ENCODE peak calls at places on chromosomes 12 and 14, in nine cellular contexts. Z is tibial artery, X is mucosa of descending colon, A is fibroblast of lung, O is GM12865, B is A549, V is AG10803, Y is ovary, L is cardiac muscle cell. C is an unnamed sample.

GRCh38 chr12:71602745-71603577 is 60.7 kb downstream of the ZFC3H1 start:
- DNase-seq in O (no peak), Y (no peak), X (no peak), A (no peak), Z (no peak), V (no peak), L (no peak), B (no peak), C (no peak)

GRCh38 chr14:34874386-34875030 is 652 bp downstream of the BAZ1A start:
- DNase-seq in Z (peak), O (peak), A (peak), L (peak), B (peak), V (peak), Y (peak), X (peak), C (no peak)

GRCh38 chr12:5395443-5396401 is 36.2 kb upstream of the NTF3 start:
- DNase-seq in O (no peak), L (no peak), X (peak), B (no peak), Y (no peak), A (no peak), Z (no peak), V (no peak), C (no peak)

GRCh38 chr12:67501362-67501761 is 147.2 kb upstream of the DYRK2 start:
- DNase-seq in Z (no peak), Y (no peak), A (no peak), B (no peak), O (no peak), X (no peak), L (no peak), V (no peak), C (no peak)

GRCh38 chr12:100795193-100796179 is 910 bp downstream of the ANO4 start:
- DNase-seq in O (no peak), Y (no peak), Z (no peak), A (no peak), B (no peak), X (no peak), V (no peak), L (no peak), C (no peak)

GRCh38 chr14:72613975-72614319 is 280.0 kb downstream of the DPF3 start:
- DNase-seq in O (no peak), X (no peak), A (no peak), Z (no peak), L (no peak), Y (no peak), V (no peak), B (no peak), C (no peak)

GRCh38 chr12:93453633-93454032 is 11.9 kb upstream of the UBE2N start:
- DNase-seq in Y (no peak), X (no peak), A (no peak), V (peak), Z (no peak), B (no peak), L (no peak), O (no peak), C (no peak)

GRCh38 chr14:68576496-68577244 is 216.2 kb downstream of the ZFP36L1 start:
- DNase-seq in L (no peak), Y (no peak), O (no peak), V (peak), A (peak), Z (peak), X (no peak), B (peak), C (no peak)

GRCh38 chr14:42469637-42470426 is 863.2 kb downstream of the LRFN5 start:
- DNase-seq in A (peak), Y (no peak), B (peak), L (no peak), O (peak), V (no peak), Z (no peak), X (no peak), C (no peak)

GRCh38 chr14:50237448-50237847 is 6.1 kb upstream of the SOS2 start:
- DNase-seq in L (no peak), O (peak), Y (no peak), B (no peak), X (no peak), V (no peak), Z (no peak), A (no peak), C (no peak)

GRCh38 chr12:57605308-57606015 is 838 bp downstream of the DTX3 start:
- DNase-seq in V (peak), Y (no peak), B (no peak), O (no peak), X (no peak), Z (no peak), L (peak), A (no peak), C (no peak)

GRCh38 chr12:110756611-110757010 is 13.9 kb upstream of the PPP1CC start:
- DNase-seq in Y (no peak), B (no peak), A (no peak), L (no peak), X (no peak), O (no peak), V (peak), Z (no peak), C (no peak)

GRCh38 chr12:96981053-96981452 is 74.0 kb downstream of the NEDD1 start:
- DNase-seq in B (no peak), V (peak), A (peak), X (no peak), L (no peak), Z (no peak), Y (no peak), O (no peak), C (no peak)

GRCh38 chr12:123427036-123427769 is 9.3 kb downstream of the RILPL2 start:
- DNase-seq in X (no peak), O (peak), B (no peak), L (no peak), Z (no peak), A (no peak), Y (no peak), V (no peak), C (no peak)

GRCh38 chr12:92065018-92065499 is 80.6 kb downstream of the BTG1 start:
- DNase-seq in L (no peak), Y (no peak), A (peak), V (peak), X (no peak), O (peak), Z (no peak), B (peak), C (no peak)

DNA sequence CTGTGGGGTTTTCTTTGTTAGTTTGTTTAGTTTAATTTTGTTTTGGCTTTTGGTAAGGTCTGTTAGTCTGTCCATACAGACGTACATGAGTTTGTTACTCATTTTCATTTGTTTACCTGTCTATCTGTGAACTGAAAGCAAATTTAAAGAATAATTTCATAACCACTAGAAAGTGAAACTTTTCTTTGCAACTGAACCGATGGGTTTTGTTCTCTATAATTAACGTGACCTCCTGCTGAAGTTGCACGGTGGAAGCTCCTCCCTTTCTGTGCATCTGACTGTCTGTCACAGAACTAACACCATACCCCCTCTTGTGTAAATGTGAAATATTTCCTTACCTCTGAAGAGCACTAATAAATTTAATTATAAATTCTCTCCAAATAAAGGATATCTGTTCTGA is 595.5 kb downstream of the GALC start:
- DNase-seq in A (no peak), L (no peak), B (no peak), Y (no peak), Z (no peak), X (no peak), O (peak), V (no peak), C (no peak)
- TF ChIP-seq CTCF in A (no peak), L (no peak), B (no peak), Y (no peak), Z (no peak), X (no peak), O (no peak), V (no peak), C (no peak)

GRCh38 chr12:40106655-40107054 is 774 bp upstream of the SLC2A13 start:
- DNase-seq in O (no peak), Y (no peak), A (no peak), V (no peak), Z (no peak), X (no peak), B (no peak), L (no peak), C (no peak)
- H3K4me3 ChIP-seq in O (no peak), Y (peak), A (peak), V (no peak), Z (peak), X (no peak), B (no peak), L (no peak), C (peak)

GRCh38 chr14:23951590-23952143 is 1.9 kb upstream of the DHRS4 start:
- DNase-seq in L (no peak), B (no peak), V (no peak), A (no peak), O (no peak), Y (no peak), X (peak), Z (no peak), C (no peak)
- TF ChIP-seq CTCF in L (peak), B (no peak), V (peak), A (peak), O (no peak), Y (no peak), X (no peak), Z (no peak), C (no peak)

DNA sequence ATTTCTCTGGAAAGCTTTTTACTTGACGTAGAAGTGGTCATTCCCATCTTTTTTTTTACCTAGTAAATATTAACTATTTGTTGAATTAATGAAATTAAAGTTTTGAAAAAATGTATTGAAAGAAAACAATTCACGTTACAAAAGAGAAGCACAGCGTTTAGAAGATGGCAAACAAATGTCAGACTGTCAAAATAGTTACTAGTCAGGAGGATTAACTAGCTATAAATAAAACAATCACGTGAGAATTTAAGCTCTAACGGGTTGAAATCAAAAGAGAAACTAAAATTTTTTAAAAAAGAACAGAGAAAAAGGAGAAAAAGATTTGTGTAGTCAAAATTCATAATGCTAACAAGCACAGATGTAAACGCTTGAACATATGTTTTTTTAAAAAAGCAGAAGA is 26.4 kb downstream of the DDHD1 start:
- DNase-seq in L (no peak), Z (no peak), B (no peak), V (no peak), Y (no peak), O (no peak), X (no peak), A (peak), C (no peak)
- H3K4me3 ChIP-seq in L (no peak), Z (peak), B (no peak), V (peak), Y (peak), O (peak), X (no peak), A (peak), C (no peak)

GRCh38 chr14:22221508-22221907 is 367.5 kb downstream of the DAD1 start:
- DNase-seq in B (peak), Z (no peak), O (peak), Y (no peak), V (peak), A (peak), X (no peak), L (no peak), C (no peak)
- TF ChIP-seq CTCF in B (peak), Z (peak), O (peak), Y (no peak), V (peak), A (peak), X (no peak), L (peak), C (no peak)

GRCh38 chr14:100904307-100905019 is 941 bp upstream of the RTL1 start:
- DNase-seq in A (no peak), V (no peak), Z (no peak), X (no peak), O (no peak), L (peak), Y (peak), B (no peak), C (no peak)

GRCh38 chr14:100905166-100905565 is 1.6 kb upstream of the RTL1 start:
- DNase-seq in L (no peak), Y (no peak), V (no peak), O (no peak), X (no peak), Z (no peak), A (no peak), B (no peak), C (no peak)

GRCh38 chr14:100902295-100902694 is 1.2 kb downstream of the RTL1 start:
- DNase-seq in O (no peak), X (no peak), L (peak), V (no peak), A (no peak), B (peak), Y (no peak), Z (peak), C (no peak)

GRCh38 chr14:100902792-100903191 is 730 bp downstream of the RTL1 start:
- DNase-seq in Z (peak), A (no peak), L (peak), B (no peak), O (no peak), V (no peak), Y (no peak), X (no peak), C (no peak)

GRCh38 chr14:100903672-100904185 is at the start of gene RTL1:
- DNase-seq in V (no peak), Z (peak), X (no peak), Y (no peak), A (no peak), B (no peak), O (no peak), L (no peak), C (no peak)
- H3K4me3 ChIP-seq in V (no peak), Z (no peak), X (no peak), Y (no peak), A (no peak), B (no peak), O (no peak), L (peak), C (no peak)

GRCh38 chr14:47678157-47678556 is 2.8 kb upstream of the MDGA2 start:
- DNase-seq in X (no peak), L (peak), Z (no peak), Y (no peak), B (no peak), V (no peak), A (no peak), O (no peak), C (no peak)

GRCh38 chr14:47675489-47676300 is at the start of gene MDGA2:
- DNase-seq in A (no peak), Z (no peak), L (peak), O (no peak), X (peak), Y (no peak), B (peak), V (no peak), C (no peak)

GRCh38 chr14:47675239-47675488 is 241 bp downstream of the MDGA2 start:
- DNase-seq in V (no peak), O (no peak), L (no peak), X (no peak), A (no peak), Y (no peak), B (no peak), Z (no peak), C (no peak)

GRCh38 chr14:47676301-47676617 is 854 bp upstream of the MDGA2 start:
- DNase-seq in A (no peak), B (no peak), X (no peak), V (no peak), Y (no peak), Z (no peak), O (no peak), L (no peak), C (no peak)

DNA sequence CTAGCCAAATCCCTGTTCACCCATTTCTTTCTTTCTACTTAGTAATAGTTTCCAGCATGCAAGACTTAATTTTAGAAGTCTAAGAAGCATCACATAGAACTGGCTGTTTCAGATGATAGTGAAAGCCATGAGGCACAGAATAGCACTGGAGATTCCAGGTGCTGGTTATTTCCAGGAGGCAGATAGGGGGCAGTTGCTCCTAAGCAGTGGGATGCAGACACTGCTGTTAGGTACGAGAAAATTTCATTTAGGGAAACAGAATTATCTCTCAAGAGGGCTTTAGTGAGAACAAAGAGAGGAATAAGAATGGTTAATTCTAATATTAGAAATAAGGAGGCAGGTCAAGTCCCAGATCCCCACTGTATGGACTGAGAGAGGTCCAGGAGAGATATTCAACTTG is 3.6 kb upstream of the MDGA2 start:
- DNase-seq in B (no peak), V (no peak), Y (no peak), L (peak), O (no peak), X (no peak), Z (no peak), A (no peak), C (no peak)
- TF ChIP-seq CTCF in B (no peak), V (no peak), Y (no peak), L (no peak), O (no peak), X (no peak), Z (no peak), A (no peak), C (no peak)

DNA sequence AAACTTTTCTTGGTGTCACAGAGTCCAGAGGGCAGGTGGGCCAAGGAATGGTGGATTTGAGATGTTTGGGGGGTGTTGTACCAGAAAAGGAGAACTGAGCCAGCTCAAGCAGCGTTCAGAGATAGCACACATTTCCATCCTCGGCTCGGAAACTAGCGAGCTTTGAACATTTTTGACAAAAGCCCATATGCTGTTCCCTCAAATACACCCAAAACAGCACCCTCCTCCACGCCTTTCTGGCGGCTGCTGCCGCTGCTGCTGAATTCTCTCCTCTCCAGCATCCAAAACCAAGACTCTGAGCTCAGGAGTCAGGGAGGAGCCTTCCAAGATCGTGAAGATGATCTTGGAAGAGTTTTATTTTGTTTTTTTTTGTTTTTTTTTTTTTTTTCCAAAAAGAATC is 967 bp downstream of the SRRM4 start:
- DNase-seq in O (no peak), V (no peak), B (no peak), Y (no peak), L (no peak), Z (no peak), X (no peak), A (no peak), C (no peak)
- H3K4me3 ChIP-seq in O (no peak), V (no peak), B (no peak), Y (no peak), L (no peak), Z (no peak), X (no peak), A (no peak), C (no peak)

DNA sequence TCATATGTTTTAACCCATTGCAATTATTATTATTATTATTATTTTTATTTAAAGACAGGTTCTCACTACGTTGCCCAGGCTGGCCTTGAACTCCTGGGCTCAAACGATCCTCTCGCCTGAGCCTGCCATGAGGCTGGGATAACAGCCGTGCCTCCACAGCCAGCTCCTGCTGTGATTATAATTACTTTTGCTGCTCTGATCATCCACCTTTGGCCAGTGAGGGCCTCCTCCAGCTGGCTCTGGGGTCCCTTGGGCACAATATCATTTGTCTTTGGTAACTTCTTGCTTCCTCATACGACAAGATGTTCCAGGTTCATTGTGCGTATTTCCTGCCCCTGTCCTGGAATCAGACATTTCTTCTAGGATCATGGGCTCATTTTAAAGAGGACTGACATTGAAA is 28.4 kb downstream of the LRTM2 start:
- DNase-seq in A (no peak), V (no peak), L (no peak), Y (no peak), B (no peak), O (no peak), X (no peak), Z (peak), C (no peak)
- TF ChIP-seq CTCF in A (no peak), V (no peak), L (no peak), Y (no peak), B (no peak), O (no peak), X (no peak), Z (no peak), C (no peak)

GRCh38 chr14:38207830-38208815 is at the start of gene SSTR1:
- DNase-seq in V (peak), O (no peak), X (peak), A (peak), Y (no peak), Z (no peak), L (peak), B (no peak), C (no peak)
- H3K4me3 ChIP-seq in V (peak), O (no peak), X (peak), A (peak), Y (peak), Z (peak), L (peak), B (no peak), C (peak)

C was measured in ascending aorta.